ENCODE peak calls at places on chromosomes 2 and 18, in ten cellular contexts. Z is HFF-Myc, B is Calu3, U is psoas muscle, M is GM23338, H is cardiac muscle cell, O is progenitor cell of endocrine pancreas, A is brain microvascular endothelial cell, X is GM20000, G is RWPE1. J is an unnamed sample.

GRCh38 chr2:147214900-147215299 is 629.9 kb upstream of the ACVR2A start:
- DNase-seq in Z (no peak), O (no peak), G (no peak), B (no peak), U (no peak), X (no peak), H (peak), M (no peak), A (no peak), J (no peak)

GRCh38 chr2:29113891-29114321 is 1.3 kb upstream of the CLIP4 start:
- DNase-seq in B (peak), O (no peak), U (peak), M (no peak), H (peak), Z (peak), G (peak), X (peak), A (peak), J (no peak)

GRCh38 chr2:155519731-155520130 is 812.8 kb downstream of the NR4A2 start:
- DNase-seq in X (no peak), B (no peak), H (no peak), A (no peak), M (no peak), Z (no peak), G (no peak), O (no peak), U (no peak), J (no peak)

GRCh38 chr2:27148801-27149439 is at the start of gene TCF23:
- DNase-seq in U (no peak), X (no peak), M (no peak), O (no peak), A (no peak), H (peak), Z (no peak), B (no peak), G (no peak), J (peak)

GRCh38 chr2:26770986-26771586 is 7.0 kb downstream of the SLC35F6 start:
- DNase-seq in O (no peak), G (peak), A (peak), H (peak), M (peak), B (peak), Z (no peak), U (peak), X (no peak), J (peak)

GRCh38 chr2:101616411-101616810 is 81.1 kb upstream of the MAP4K4 start:
- DNase-seq in B (no peak), M (no peak), G (no peak), H (peak), X (no peak), O (no peak), U (no peak), Z (no peak), A (peak), J (no peak)

GRCh38 chr2:233832869-233833812 is 21.2 kb downstream of the HJURP start:
- DNase-seq in M (peak), B (peak), A (peak), O (no peak), H (peak), G (peak), Z (no peak), U (no peak), X (peak), J (peak)

GRCh38 chr18:3402962-3403585 is 46.9 kb upstream of the TGIF1 start:
- DNase-seq in G (no peak), Z (peak), B (no peak), X (no peak), A (peak), M (no peak), U (no peak), H (peak), O (no peak), J (no peak)

GRCh38 chr2:134574610-134575332 is 144.0 kb downstream of the TMEM163 start:
- DNase-seq in Z (no peak), B (no peak), O (no peak), U (no peak), G (no peak), M (no peak), X (no peak), H (no peak), A (no peak), J (no peak)

GRCh38 chr2:170340693-170341068 is 162.7 kb downstream of the MYO3B start:
- DNase-seq in H (no peak), O (no peak), A (no peak), B (no peak), M (no peak), U (no peak), Z (no peak), G (no peak), X (no peak), J (no peak)

DNA sequence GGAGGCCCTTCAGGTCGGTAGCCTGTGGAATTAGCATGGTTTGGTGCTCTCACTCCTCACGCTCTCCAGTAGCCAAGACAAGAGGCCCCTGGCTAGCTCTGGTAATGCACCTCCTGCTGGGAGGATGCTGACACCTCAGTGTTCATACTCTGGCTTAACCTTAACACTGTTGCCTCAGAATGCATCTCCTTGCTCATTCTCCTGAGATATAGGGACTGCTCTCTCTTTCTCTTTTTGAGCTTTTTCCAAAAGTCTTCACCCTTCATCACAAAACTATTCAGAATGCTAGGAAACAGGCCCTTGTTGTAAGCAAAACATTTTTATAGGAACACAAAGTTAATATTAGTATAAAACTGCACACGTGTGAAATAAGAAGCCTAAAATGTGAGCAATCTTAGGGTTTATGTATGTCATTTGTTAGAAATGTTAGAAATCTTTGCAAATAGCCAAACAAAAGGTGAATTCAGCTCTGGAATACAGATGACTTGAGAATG is 17.3 kb upstream of the IMPA2 start:
- DNase-seq in Z (no peak), M (peak), A (no peak), U (no peak), B (no peak), G (no peak), H (peak), X (peak), O (no peak), J (no peak)
- TF ChIP-seq CTCF in Z (peak), M (peak), A (peak), U (no peak), B (no peak), G (no peak), H (peak), X (no peak), O (no peak), J (peak)

GRCh38 chr18:75125359-75126331 is 83.3 kb downstream of the PTGR3 start:
- DNase-seq in Z (no peak), G (no peak), B (no peak), M (peak), A (no peak), X (no peak), U (no peak), O (no peak), H (peak), J (no peak)
- TF ChIP-seq CTCF in Z (no peak), G (no peak), B (no peak), M (peak), A (peak), X (no peak), U (no peak), O (no peak), H (no peak), J (no peak)

GRCh38 chr18:28439870-28440269 is 262.9 kb upstream of the CDH2 start:
- DNase-seq in M (peak), B (no peak), O (no peak), G (no peak), X (no peak), U (no peak), Z (no peak), A (no peak), H (peak), J (no peak)
- TF ChIP-seq CTCF in M (peak), B (no peak), O (no peak), G (no peak), X (no peak), U (no peak), Z (peak), A (peak), H (peak), J (no peak)

GRCh38 chr2:149329470-149330126 is 789 bp upstream of the LYPD6 start:
- DNase-seq in Z (peak), A (peak), X (peak), G (peak), O (no peak), B (peak), U (peak), M (peak), H (peak), J (no peak)

GRCh38 chr2:149330127-149331022 is at the start of gene LYPD6:
- DNase-seq in M (peak), X (peak), B (peak), O (peak), H (peak), Z (no peak), A (peak), U (peak), G (peak), J (no peak)

GRCh38 chr2:149331023-149331400 is 625 bp downstream of the LYPD6 start:
- DNase-seq in Z (no peak), G (peak), B (peak), A (no peak), H (no peak), O (no peak), X (no peak), M (peak), U (no peak), J (no peak)

GRCh38 chr2:149332364-149332763 is 2.0 kb downstream of the LYPD6 start:
- DNase-seq in X (no peak), H (no peak), G (no peak), A (no peak), B (no peak), O (no peak), U (no peak), M (no peak), Z (no peak), J (no peak)

DNA sequence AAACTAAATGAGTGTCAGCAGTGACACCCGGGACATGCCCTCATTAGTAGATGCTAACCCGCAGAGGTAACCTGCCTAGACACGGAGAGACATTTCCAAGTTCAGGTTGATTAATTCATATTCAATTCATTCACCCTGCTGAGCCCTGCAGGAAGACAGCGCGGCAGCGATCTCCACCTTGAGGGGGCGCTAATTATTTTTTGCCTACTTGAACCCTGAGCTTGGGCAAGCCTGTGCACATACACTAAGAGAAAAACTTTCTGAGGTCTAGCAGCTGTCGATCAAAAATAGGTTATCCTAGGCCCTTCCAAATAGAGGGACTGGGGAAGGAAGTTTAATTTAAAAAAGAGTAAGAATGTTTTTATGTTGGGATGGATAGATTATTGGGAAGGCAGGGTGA is 1.3 kb upstream of the LYPD6 start:
- DNase-seq in H (no peak), G (peak), X (no peak), B (peak), M (peak), Z (no peak), A (no peak), U (no peak), O (no peak), J (no peak)
- TF ChIP-seq CTCF in H (peak), G (no peak), X (no peak), B (peak), M (peak), Z (peak), A (peak), U (peak), O (peak), J (peak)

GRCh38 chr18:34632323-34632722 is 77.8 kb upstream of the DTNA start:
- DNase-seq in X (no peak), Z (no peak), B (no peak), A (no peak), M (no peak), H (no peak), U (no peak), O (no peak), G (no peak), J (no peak)
- TF ChIP-seq CTCF in X (no peak), Z (no peak), B (no peak), A (no peak), M (no peak), H (no peak), U (no peak), O (no peak), G (no peak), J (no peak)

GRCh38 chr2:60603533-60604190 is 50.2 kb upstream of the BCL11A start:
- DNase-seq in G (no peak), U (no peak), O (no peak), X (no peak), Z (no peak), B (no peak), M (no peak), A (no peak), H (no peak), J (no peak)
- TF ChIP-seq CTCF in G (no peak), U (no peak), O (no peak), X (no peak), Z (no peak), B (no peak), M (no peak), A (no peak), H (no peak), J (no peak)

J was measured in chondrocyte.